ENCODE peak calls at places on chromosome 2, in nine cellular contexts. One of them, this sample, is unnamed.

GRCh38 chr2:105556366-105556765 is 157.5 kb upstream of the FHL2 start:
- DNase-seq in memory B cell: no peak
- DNase-seq in HEK293T: no peak
- DNase-seq in stimulated activated CD8-positive, alpha-beta memory T cell treated with anti-CD3 and anti-CD28 coated beads, Interleukin-15, amount 100 ng/mL, for 24 hours: no peak
- DNase-seq in fibroblast of the conjunctiva: no peak
- DNase-seq in hippocampal formation: no peak
- DNase-seq in AG08395: no peak
- DNase-seq in tibial nerve: no peak
- DNase-seq in NCI-H1105 treated with DMSO at 0.1 percent for 48 hours: no peak
- DNase-seq in this sample: no peak

GRCh38 chr2:20093263-20094141 is 42.1 kb upstream of the LAPTM4A start:
- DNase-seq in memory B cell: no peak
- DNase-seq in HEK293T: peak
- DNase-seq in stimulated activated CD8-positive, alpha-beta memory T cell treated with anti-CD3 and anti-CD28 coated beads, Interleukin-15, amount 100 ng/mL, for 24 hours: no peak
- DNase-seq in fibroblast of the conjunctiva: peak
- DNase-seq in hippocampal formation: no peak
- DNase-seq in AG08395: peak
- DNase-seq in tibial nerve: peak
- DNase-seq in NCI-H1105 treated with DMSO at 0.1 percent for 48 hours: peak
- DNase-seq in this sample: peak

GRCh38 chr2:43609304-43609883 is 13.6 kb upstream of the THADA start:
- DNase-seq in memory B cell: peak
- DNase-seq in HEK293T: peak
- DNase-seq in stimulated activated CD8-positive, alpha-beta memory T cell treated with anti-CD3 and anti-CD28 coated beads, Interleukin-15, amount 100 ng/mL, for 24 hours: no peak
- DNase-seq in fibroblast of the conjunctiva: peak
- DNase-seq in hippocampal formation: peak
- DNase-seq in AG08395: peak
- DNase-seq in tibial nerve: peak
- DNase-seq in NCI-H1105 treated with DMSO at 0.1 percent for 48 hours: peak
- DNase-seq in this sample: peak

GRCh38 chr2:138321458-138321857 is 180.1 kb upstream of the SPOPL start:
- DNase-seq in memory B cell: no peak
- DNase-seq in HEK293T: no peak
- DNase-seq in stimulated activated CD8-positive, alpha-beta memory T cell treated with anti-CD3 and anti-CD28 coated beads, Interleukin-15, amount 100 ng/mL, for 24 hours: no peak
- DNase-seq in fibroblast of the conjunctiva: no peak
- DNase-seq in hippocampal formation: no peak
- DNase-seq in AG08395: no peak
- DNase-seq in tibial nerve: no peak
- DNase-seq in NCI-H1105 treated with DMSO at 0.1 percent for 48 hours: peak
- DNase-seq in this sample: no peak

GRCh38 chr2:45242161-45242741 is 233.0 kb upstream of the SIX2 start:
- DNase-seq in memory B cell: no peak
- DNase-seq in HEK293T: no peak
- DNase-seq in stimulated activated CD8-positive, alpha-beta memory T cell treated with anti-CD3 and anti-CD28 coated beads, Interleukin-15, amount 100 ng/mL, for 24 hours: no peak
- DNase-seq in fibroblast of the conjunctiva: no peak
- DNase-seq in hippocampal formation: no peak
- DNase-seq in AG08395: no peak
- DNase-seq in tibial nerve: no peak
- DNase-seq in NCI-H1105 treated with DMSO at 0.1 percent for 48 hours: peak
- DNase-seq in this sample: no peak

GRCh38 chr2:218981390-218982311 is 3.3 kb downstream of the FEV start:
- DNase-seq in memory B cell: no peak
- DNase-seq in HEK293T: no peak
- DNase-seq in stimulated activated CD8-positive, alpha-beta memory T cell treated with anti-CD3 and anti-CD28 coated beads, Interleukin-15, amount 100 ng/mL, for 24 hours: no peak
- DNase-seq in fibroblast of the conjunctiva: no peak
- DNase-seq in hippocampal formation: no peak
- DNase-seq in AG08395: no peak
- DNase-seq in tibial nerve: no peak
- DNase-seq in NCI-H1105 treated with DMSO at 0.1 percent for 48 hours: peak
- DNase-seq in this sample: peak

GRCh38 chr2:17373041-17373440 is 145.2 kb downstream of the RAD51AP2 start:
- DNase-seq in memory B cell: no peak
- DNase-seq in HEK293T: no peak
- DNase-seq in stimulated activated CD8-positive, alpha-beta memory T cell treated with anti-CD3 and anti-CD28 coated beads, Interleukin-15, amount 100 ng/mL, for 24 hours: no peak
- DNase-seq in fibroblast of the conjunctiva: no peak
- DNase-seq in hippocampal formation: no peak
- DNase-seq in AG08395: no peak
- DNase-seq in tibial nerve: no peak
- DNase-seq in NCI-H1105 treated with DMSO at 0.1 percent for 48 hours: no peak
- DNase-seq in this sample: no peak

GRCh38 chr2:241859436-241860183 is 916 bp upstream of the PDCD1 start:
- DNase-seq in memory B cell: peak
- DNase-seq in HEK293T: no peak
- DNase-seq in stimulated activated CD8-positive, alpha-beta memory T cell treated with anti-CD3 and anti-CD28 coated beads, Interleukin-15, amount 100 ng/mL, for 24 hours: no peak
- DNase-seq in fibroblast of the conjunctiva: no peak
- DNase-seq in hippocampal formation: no peak
- DNase-seq in AG08395: peak
- DNase-seq in tibial nerve: peak
- DNase-seq in NCI-H1105 treated with DMSO at 0.1 percent for 48 hours: no peak
- DNase-seq in this sample: no peak

GRCh38 chr2:237309416-237309815 is 104.5 kb downstream of the COL6A3 start:
- DNase-seq in memory B cell: no peak
- DNase-seq in HEK293T: no peak
- DNase-seq in stimulated activated CD8-positive, alpha-beta memory T cell treated with anti-CD3 and anti-CD28 coated beads, Interleukin-15, amount 100 ng/mL, for 24 hours: no peak
- DNase-seq in fibroblast of the conjunctiva: no peak
- DNase-seq in hippocampal formation: no peak
- DNase-seq in AG08395: no peak
- DNase-seq in tibial nerve: no peak
- DNase-seq in NCI-H1105 treated with DMSO at 0.1 percent for 48 hours: no peak
- DNase-seq in this sample: no peak

GRCh38 chr2:58194451-58194850 is 46.7 kb downstream of the FANCL start:
- DNase-seq in memory B cell: no peak
- DNase-seq in HEK293T: no peak
- DNase-seq in stimulated activated CD8-positive, alpha-beta memory T cell treated with anti-CD3 and anti-CD28 coated beads, Interleukin-15, amount 100 ng/mL, for 24 hours: no peak
- DNase-seq in fibroblast of the conjunctiva: no peak
- DNase-seq in hippocampal formation: no peak
- DNase-seq in AG08395: no peak
- DNase-seq in tibial nerve: no peak
- DNase-seq in NCI-H1105 treated with DMSO at 0.1 percent for 48 hours: no peak
- DNase-seq in this sample: no peak

GRCh38 chr2:201419057-201419635 is 32.1 kb downstream of the TRAK2 start:
- DNase-seq in memory B cell: no peak
- DNase-seq in HEK293T: no peak
- DNase-seq in stimulated activated CD8-positive, alpha-beta memory T cell treated with anti-CD3 and anti-CD28 coated beads, Interleukin-15, amount 100 ng/mL, for 24 hours: no peak
- DNase-seq in fibroblast of the conjunctiva: no peak
- DNase-seq in hippocampal formation: no peak
- DNase-seq in AG08395: no peak
- DNase-seq in tibial nerve: no peak
- DNase-seq in NCI-H1105 treated with DMSO at 0.1 percent for 48 hours: no peak
- DNase-seq in this sample: no peak

GRCh38 chr2:1481406-1482252 is 68.4 kb downstream of the TPO start:
- DNase-seq in memory B cell: no peak
- DNase-seq in HEK293T: no peak
- DNase-seq in stimulated activated CD8-positive, alpha-beta memory T cell treated with anti-CD3 and anti-CD28 coated beads, Interleukin-15, amount 100 ng/mL, for 24 hours: no peak
- DNase-seq in fibroblast of the conjunctiva: no peak
- DNase-seq in hippocampal formation: no peak
- DNase-seq in AG08395: no peak
- DNase-seq in tibial nerve: no peak
- DNase-seq in NCI-H1105 treated with DMSO at 0.1 percent for 48 hours: no peak
- DNase-seq in this sample: no peak

GRCh38 chr2:23530121-23530908 is 145.3 kb downstream of the KLHL29 start:
- DNase-seq in memory B cell: no peak
- DNase-seq in HEK293T: no peak
- DNase-seq in stimulated activated CD8-positive, alpha-beta memory T cell treated with anti-CD3 and anti-CD28 coated beads, Interleukin-15, amount 100 ng/mL, for 24 hours: no peak
- DNase-seq in fibroblast of the conjunctiva: no peak
- DNase-seq in hippocampal formation: peak
- DNase-seq in AG08395: no peak
- DNase-seq in tibial nerve: no peak
- DNase-seq in NCI-H1105 treated with DMSO at 0.1 percent for 48 hours: peak
- DNase-seq in this sample: no peak

GRCh38 chr2:154457291-154457690 is 241.2 kb upstream of the KCNJ3 start:
- DNase-seq in memory B cell: no peak
- DNase-seq in HEK293T: no peak
- DNase-seq in stimulated activated CD8-positive, alpha-beta memory T cell treated with anti-CD3 and anti-CD28 coated beads, Interleukin-15, amount 100 ng/mL, for 24 hours: no peak
- DNase-seq in fibroblast of the conjunctiva: no peak
- DNase-seq in hippocampal formation: no peak
- DNase-seq in AG08395: no peak
- DNase-seq in tibial nerve: no peak
- DNase-seq in NCI-H1105 treated with DMSO at 0.1 percent for 48 hours: no peak
- DNase-seq in this sample: no peak

GRCh38 chr2:76861708-76862107 is 660.5 kb downstream of the LRRTM4 start:
- DNase-seq in memory B cell: no peak
- DNase-seq in HEK293T: no peak
- DNase-seq in stimulated activated CD8-positive, alpha-beta memory T cell treated with anti-CD3 and anti-CD28 coated beads, Interleukin-15, amount 100 ng/mL, for 24 hours: no peak
- DNase-seq in fibroblast of the conjunctiva: no peak
- DNase-seq in hippocampal formation: no peak
- DNase-seq in AG08395: no peak
- DNase-seq in tibial nerve: no peak
- DNase-seq in NCI-H1105 treated with DMSO at 0.1 percent for 48 hours: no peak
- DNase-seq in this sample: no peak

GRCh38 chr2:21754164-21754788 is 630.5 kb downstream of the TDRD15 start:
- DNase-seq in memory B cell: no peak
- DNase-seq in HEK293T: no peak
- DNase-seq in stimulated activated CD8-positive, alpha-beta memory T cell treated with anti-CD3 and anti-CD28 coated beads, Interleukin-15, amount 100 ng/mL, for 24 hours: no peak
- DNase-seq in fibroblast of the conjunctiva: no peak
- DNase-seq in hippocampal formation: no peak
- DNase-seq in AG08395: no peak
- DNase-seq in tibial nerve: no peak
- DNase-seq in NCI-H1105 treated with DMSO at 0.1 percent for 48 hours: peak
- DNase-seq in this sample: peak

GRCh38 chr2:108304975-108305374 is 16.3 kb downstream of the SULT1C2 start:
- DNase-seq in memory B cell: no peak
- DNase-seq in HEK293T: no peak
- DNase-seq in stimulated activated CD8-positive, alpha-beta memory T cell treated with anti-CD3 and anti-CD28 coated beads, Interleukin-15, amount 100 ng/mL, for 24 hours: no peak
- DNase-seq in fibroblast of the conjunctiva: no peak
- DNase-seq in hippocampal formation: no peak
- DNase-seq in AG08395: no peak
- DNase-seq in tibial nerve: no peak
- DNase-seq in NCI-H1105 treated with DMSO at 0.1 percent for 48 hours: no peak
- DNase-seq in this sample: no peak

GRCh38 chr2:108182489-108182888 is 57.3 kb upstream of the SULT1C3 start:
- DNase-seq in memory B cell: no peak
- DNase-seq in HEK293T: peak
- DNase-seq in stimulated activated CD8-positive, alpha-beta memory T cell treated with anti-CD3 and anti-CD28 coated beads, Interleukin-15, amount 100 ng/mL, for 24 hours: no peak
- DNase-seq in fibroblast of the conjunctiva: no peak
- DNase-seq in hippocampal formation: no peak
- DNase-seq in AG08395: no peak
- DNase-seq in tibial nerve: no peak
- DNase-seq in NCI-H1105 treated with DMSO at 0.1 percent for 48 hours: no peak
- DNase-seq in this sample: peak

GRCh38 chr2:168999668-169000213 is 31.4 kb downstream of the ABCB11 start:
- DNase-seq in memory B cell: no peak
- DNase-seq in HEK293T: no peak
- DNase-seq in stimulated activated CD8-positive, alpha-beta memory T cell treated with anti-CD3 and anti-CD28 coated beads, Interleukin-15, amount 100 ng/mL, for 24 hours: no peak
- DNase-seq in fibroblast of the conjunctiva: no peak
- DNase-seq in hippocampal formation: no peak
- DNase-seq in AG08395: no peak
- DNase-seq in tibial nerve: no peak
- DNase-seq in NCI-H1105 treated with DMSO at 0.1 percent for 48 hours: no peak
- DNase-seq in this sample: no peak

GRCh38 chr2:120540719-120541552 is 194.7 kb upstream of the GLI2 start:
- DNase-seq in memory B cell: no peak
- DNase-seq in HEK293T: no peak
- DNase-seq in stimulated activated CD8-positive, alpha-beta memory T cell treated with anti-CD3 and anti-CD28 coated beads, Interleukin-15, amount 100 ng/mL, for 24 hours: no peak
- DNase-seq in fibroblast of the conjunctiva: no peak
- DNase-seq in hippocampal formation: no peak
- DNase-seq in AG08395: no peak
- DNase-seq in tibial nerve: no peak
- DNase-seq in NCI-H1105 treated with DMSO at 0.1 percent for 48 hours: no peak
- DNase-seq in this sample: no peak

GRCh38 chr2:67797801-67798535 is 264.8 kb downstream of the C1D start:
- DNase-seq in memory B cell: no peak
- DNase-seq in HEK293T: no peak
- DNase-seq in stimulated activated CD8-positive, alpha-beta memory T cell treated with anti-CD3 and anti-CD28 coated beads, Interleukin-15, amount 100 ng/mL, for 24 hours: no peak
- DNase-seq in fibroblast of the conjunctiva: peak
- DNase-seq in hippocampal formation: no peak
- DNase-seq in AG08395: peak
- DNase-seq in tibial nerve: peak
- DNase-seq in NCI-H1105 treated with DMSO at 0.1 percent for 48 hours: peak
- DNase-seq in this sample: no peak

GRCh38 chr2:75586971-75587370 is 26.2 kb upstream of the EVA1A start:
- DNase-seq in memory B cell: no peak
- DNase-seq in HEK293T: no peak
- DNase-seq in stimulated activated CD8-positive, alpha-beta memory T cell treated with anti-CD3 and anti-CD28 coated beads, Interleukin-15, amount 100 ng/mL, for 24 hours: no peak
- DNase-seq in fibroblast of the conjunctiva: no peak
- DNase-seq in hippocampal formation: no peak
- DNase-seq in AG08395: no peak
- DNase-seq in tibial nerve: no peak
- DNase-seq in NCI-H1105 treated with DMSO at 0.1 percent for 48 hours: peak
- DNase-seq in this sample: no peak

GRCh38 chr2:67476808-67477790 is 80.0 kb downstream of the ETAA1 start:
- DNase-seq in memory B cell: no peak
- DNase-seq in HEK293T: peak
- DNase-seq in stimulated activated CD8-positive, alpha-beta memory T cell treated with anti-CD3 and anti-CD28 coated beads, Interleukin-15, amount 100 ng/mL, for 24 hours: no peak
- DNase-seq in fibroblast of the conjunctiva: peak
- DNase-seq in hippocampal formation: peak
- DNase-seq in AG08395: peak
- DNase-seq in tibial nerve: no peak
- DNase-seq in NCI-H1105 treated with DMSO at 0.1 percent for 48 hours: peak
- DNase-seq in this sample: peak

This sample was measured in Calu3.